ENCODE peak calls at places on chromosomes 7 and 10, in eight cellular contexts. T is colonic mucosa, K is fibroblast of lung, Y is sigmoid colon, B is RWPE1, D is HFFc6, M is neural crest cell, L is PC-3. A is an unnamed sample.

GRCh38 chr7:74234549-74234948 is 19.6 kb downstream of the RFC2 start:
- DNase-seq in T (no peak), Y (no peak), K (no peak), L (no peak), D (no peak), B (no peak), M (no peak), A (no peak)

GRCh38 chr7:18081617-18082016 is 54.0 kb upstream of the PRPS1L1 start:
- DNase-seq in K (no peak), M (no peak), Y (no peak), L (no peak), T (no peak), D (no peak), B (no peak), A (no peak)

GRCh38 chr7:28872226-28872625 is 85.9 kb downstream of the TRIL start:
- DNase-seq in B (peak; percentile 29), D (no peak), M (no peak), T (no peak), K (no peak), Y (no peak), L (peak; percentile 68), A (no peak)

GRCh38 chr7:108528183-108528712 is 2.3 kb upstream of the PNPLA8 start:
- DNase-seq in M (no peak), L (peak; percentile 92), B (peak; percentile 64), D (no peak), Y (no peak), K (no peak), T (peak; percentile 27), A (no peak)

GRCh38 chr10:119602241-119603095 is 5.7 kb upstream of the TIAL1 start:
- DNase-seq in B (no peak), Y (no peak), T (peak; percentile 60), K (peak; percentile 35), L (peak; percentile 38), D (peak; percentile 25), M (no peak), A (peak; percentile 51)

GRCh38 chr10:47287365-47287802 is 12.6 kb upstream of the GDF10 start:
- DNase-seq in L (peak; percentile 3), M (no peak), B (no peak), D (no peak), K (no peak), T (peak; percentile 19), Y (peak; percentile 47), A (no peak)

GRCh38 chr7:32043688-32044087 is 26.5 kb downstream of the PDE1C start:
- DNase-seq in T (no peak), B (no peak), L (peak; percentile 83), K (peak; percentile 55), Y (no peak), D (no peak), M (no peak), A (no peak)

GRCh38 chr7:120733143-120733542 is 124.8 kb downstream of the TSPAN12 start:
- DNase-seq in K (peak; percentile 92), D (peak; percentile 45), M (no peak), Y (no peak), B (no peak), T (no peak), L (peak; percentile 66), A (no peak)

GRCh38 chr10:46175311-46175710 is 111.5 kb upstream of the ANTXRL start:
- DNase-seq in M (no peak), B (no peak), L (no peak), D (no peak), T (no peak), Y (no peak), K (no peak), A (no peak)
- TF ChIP-seq CTCF in M (no peak), B (no peak), L (no peak), D (no peak), T (no peak), Y (no peak), K (no peak), A (no peak)

GRCh38 chr10:81820418-81820817 is 54.6 kb upstream of the NRG3 start:
- DNase-seq in D (no peak), K (no peak), B (no peak), T (no peak), M (no peak), Y (no peak), L (no peak), A (no peak)
- TF ChIP-seq CTCF in D (no peak), K (no peak), B (peak; percentile 9), T (no peak), M (peak; percentile 61), Y (no peak), L (no peak), A (no peak)

DNA sequence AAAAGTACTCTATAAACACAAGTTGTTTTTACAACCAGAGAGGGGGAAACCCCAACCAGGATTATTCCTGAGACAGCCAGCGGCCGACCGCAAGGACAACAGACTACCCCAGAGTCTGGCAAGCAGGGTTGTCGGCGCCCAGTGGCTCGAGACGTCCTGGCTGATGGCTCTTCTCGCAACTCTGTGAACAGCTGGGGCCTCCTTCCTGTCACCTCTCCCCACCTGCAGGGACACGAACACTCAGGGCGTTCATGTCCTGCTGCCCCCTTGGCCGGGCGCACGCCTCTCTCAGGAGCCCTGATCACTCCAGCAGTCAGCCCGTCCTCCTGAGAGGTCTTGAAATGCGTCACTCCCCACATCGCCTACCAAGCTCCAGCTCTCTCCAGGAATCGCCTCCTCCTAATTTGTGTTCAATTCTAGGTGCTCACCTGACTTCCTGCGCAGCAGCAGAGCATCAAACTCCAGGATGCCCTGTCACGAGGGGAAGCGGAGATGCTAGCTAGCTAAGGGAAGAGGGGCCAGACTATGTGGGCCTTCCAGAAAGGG is 66.4 kb upstream of the TNRC18 start:
- DNase-seq in M (no peak), L (no peak), K (no peak), Y (no peak), T (no peak), D (no peak), B (no peak), A (no peak)
- TF ChIP-seq CTCF in M (no peak), L (no peak), K (no peak), Y (no peak), T (no peak), D (no peak), B (no peak), A (no peak)

GRCh38 chr7:129393255-129393654 is 41.0 kb upstream of the STRIP2 start:
- DNase-seq in M (no peak), L (no peak), T (no peak), B (no peak), Y (no peak), D (no peak), K (no peak), A (no peak)

GRCh38 chr7:129391546-129392211 is 42.6 kb upstream of the STRIP2 start:
- DNase-seq in L (no peak), Y (no peak), D (no peak), K (no peak), T (no peak), M (no peak), B (no peak), A (no peak)

GRCh38 chr7:129390314-129390713 is 43.9 kb upstream of the STRIP2 start:
- DNase-seq in Y (no peak), T (no peak), D (no peak), M (no peak), L (no peak), K (no peak), B (no peak), A (no peak)

GRCh38 chr7:129394982-129395906 is 39.0 kb upstream of the STRIP2 start:
- DNase-seq in K (no peak), B (no peak), T (no peak), Y (no peak), L (no peak), D (no peak), M (no peak), A (no peak)

DNA sequence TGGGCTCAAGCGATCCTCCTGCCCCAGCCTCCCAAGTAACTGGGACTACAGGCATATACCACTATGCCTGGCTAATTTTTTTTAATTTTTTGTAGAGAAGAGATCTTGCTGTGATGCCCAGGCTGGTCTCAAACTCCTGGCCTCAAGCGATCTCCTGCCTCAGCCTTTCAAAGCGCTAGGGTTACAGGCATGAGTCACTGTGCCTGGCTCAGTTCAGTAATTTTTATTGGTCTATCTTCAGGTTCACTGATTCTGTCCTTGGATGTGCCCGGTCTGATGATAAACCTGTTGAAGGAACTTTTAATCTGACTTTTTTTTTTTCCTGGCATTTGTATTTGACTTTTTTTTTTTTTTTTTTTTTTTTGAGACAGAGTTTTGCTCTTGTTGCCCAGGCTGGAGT is 40.1 kb upstream of the STRIP2 start:
- DNase-seq in T (no peak), Y (no peak), B (no peak), K (no peak), M (no peak), L (peak; percentile 34), D (no peak), A (no peak)
- TF ChIP-seq CTCF in T (no peak), Y (no peak), B (no peak), K (no peak), M (no peak), L (no peak), D (no peak), A (no peak)

DNA sequence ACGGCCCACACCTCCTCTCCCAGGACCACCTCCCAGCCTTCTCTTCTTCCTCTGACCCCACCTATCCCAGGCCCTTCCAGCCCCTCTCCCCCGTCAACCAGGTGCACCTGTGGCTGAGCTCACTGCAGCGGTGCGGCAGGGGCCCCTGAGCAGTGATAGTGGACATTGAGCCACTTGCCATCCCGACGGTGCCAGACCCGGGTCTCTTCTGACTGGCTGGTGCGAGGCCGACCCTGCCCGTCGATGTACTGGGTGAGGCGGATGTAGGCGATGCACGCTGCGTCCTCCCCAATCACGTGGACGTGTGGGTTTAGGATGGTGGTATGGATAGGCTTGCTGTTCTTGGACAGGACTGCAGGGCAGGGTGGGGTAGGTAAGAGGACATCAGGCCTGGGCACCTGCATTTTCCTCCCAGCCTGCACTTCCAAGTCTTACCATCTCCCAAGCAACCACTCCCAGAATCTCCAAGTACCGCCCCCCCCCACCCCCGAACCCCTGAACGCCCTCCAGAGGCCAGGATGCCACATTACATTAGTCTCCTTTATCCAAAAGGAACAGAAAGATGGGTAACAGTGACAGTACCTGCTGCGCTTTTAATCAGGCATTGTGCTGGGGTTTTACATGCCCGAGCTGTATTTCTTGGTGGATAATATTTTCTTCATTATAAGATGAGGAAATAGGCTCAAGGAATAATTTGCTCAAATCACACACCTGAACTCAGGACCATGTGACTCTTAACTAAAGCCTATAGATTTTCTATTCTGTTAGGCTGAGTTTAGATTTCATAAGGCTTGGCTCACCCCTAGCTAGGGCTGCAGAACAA is 3.7 kb upstream of the NDST2 start:
- DNase-seq in Y (no peak), K (no peak), D (no peak), M (no peak), B (peak; percentile 52), L (peak; percentile 71), T (no peak), A (peak; percentile 57)
- TF ChIP-seq CTCF in Y (no peak), K (peak; percentile 6), D (peak; percentile 69), M (peak; percentile 40), B (peak; percentile 24), L (peak; percentile 89), T (no peak), A (peak; percentile 32)

GRCh38 chr10:88865281-88865876 is 13.7 kb upstream of the ANKRD22 start:
- DNase-seq in B (peak; percentile 46), K (peak; percentile 54), D (peak; percentile 29), L (peak; percentile 56), Y (no peak), T (no peak), M (no peak), A (no peak)
- TF ChIP-seq CTCF in B (no peak), K (peak; percentile 7), D (peak; percentile 53), L (peak; percentile 56), Y (no peak), T (no peak), M (no peak), A (no peak)